ENCODE peak calls at places on chromosomes 1 and 21, in four cellular contexts. V is neuronal stem cell, M is MG63, I is right cardiac atrium. U is an unnamed sample.

GRCh38 chr1:100414693-100415092 is 62.4 kb downstream of the CDC14A start:
- DNase-seq in V (no peak), M (no peak), I (no peak), U (no peak)

GRCh38 chr1:109762821-109763645 is 690 bp downstream of the EPS8L3 start:
- DNase-seq in V (no peak), M (no peak), I (no peak), U (no peak)

GRCh38 chr1:154808909-154809262 is 61.2 kb downstream of the KCNN3 start:
- DNase-seq in V (no peak), M (no peak), I (no peak), U (no peak)

GRCh38 chr1:37807220-37807554 is 403 bp upstream of the C1orf122 start:
- DNase-seq in V (no peak), M (no peak), I (no peak), U (peak; percentile 15)

GRCh38 chr21:14876464-14876863 is 188.3 kb downstream of the NRIP1 start:
- DNase-seq in V (no peak), M (no peak), I (no peak), U (no peak)

GRCh38 chr1:154603317-154603716 is 4.7 kb downstream of the ADAR start:
- DNase-seq in V (no peak), M (no peak), I (no peak), U (no peak)

GRCh38 chr1:170789063-170789462 is 125.1 kb downstream of the PRRX1 start:
- DNase-seq in V (no peak), M (no peak), I (no peak), U (no peak)

GRCh38 chr1:3658231-3658615 is 5.9 kb downstream of the TP73 start:
- DNase-seq in V (no peak), M (no peak), I (no peak), U (no peak)

GRCh38 chr1:158075078-158075477 is 81.6 kb downstream of the KIRREL1 start:
- DNase-seq in V (no peak), M (no peak), I (no peak), U (no peak)

U was measured in MM.1S.